ENCODE peak calls at places on chromosome 4, in four cellular contexts. P is stomach, F is psoas muscle, E is mammary epithelial cell. I is an unnamed sample.

GRCh38 chr4:8333726-8334460 is 64.3 kb downstream of the HTRA3 start:
- DNase-seq in P (peak), F (no peak), E (no peak), I (no peak)

GRCh38 chr4:127486248-127486647 is 146.5 kb upstream of the INTU start:
- DNase-seq in P (no peak), F (no peak), E (no peak), I (no peak)

GRCh38 chr4:151031831-151032605 is 16.9 kb upstream of the LRBA start:
- DNase-seq in P (no peak), F (no peak), E (peak), I (no peak)

GRCh38 chr4:10461850-10462400 is 4.7 kb upstream of the ZNF518B start:
- DNase-seq in P (no peak), F (no peak), E (no peak), I (no peak)

GRCh38 chr4:47010347-47011188 is 17.2 kb upstream of the GABRA4 start:
- DNase-seq in P (no peak), F (no peak), E (no peak), I (no peak)

GRCh38 chr4:2939383-2940243 is 23.6 kb downstream of the NOP14 start:
- DNase-seq in P (peak), F (peak), E (no peak), I (no peak)

GRCh38 chr4:174526731-174527130 is 4.4 kb upstream of the HPGD start:
- DNase-seq in P (no peak), F (no peak), E (no peak), I (no peak)

GRCh38 chr4:36187723-36188333 is 56.5 kb downstream of the ARAP2 start:
- DNase-seq in P (no peak), F (no peak), E (peak), I (no peak)

GRCh38 chr4:3827616-3828492 is 61.7 kb downstream of the ADRA2C start:
- DNase-seq in P (peak), F (peak), E (no peak), I (no peak)

GRCh38 chr4:152257601-152258066 is 278.3 kb downstream of the FBXW7 start:
- DNase-seq in P (no peak), F (no peak), E (no peak), I (no peak)

GRCh38 chr4:150960818-150961217 is 54.3 kb downstream of the LRBA start:
- DNase-seq in P (peak), F (no peak), E (peak), I (no peak)

GRCh38 chr4:39044947-39045734 is 12.9 kb upstream of the TMEM156 start:
- DNase-seq in P (peak), F (peak), E (peak), I (no peak)

GRCh38 chr4:23022032-23022431 is 329.3 kb downstream of the GBA3 start:
- DNase-seq in P (no peak), F (no peak), E (peak), I (no peak)

GRCh38 chr4:61427818-61428495 is 227.8 kb downstream of the ADGRL3 start:
- DNase-seq in P (no peak), F (no peak), E (peak), I (no peak)

GRCh38 chr4:145732416-145732815 is 52.5 kb downstream of the C4orf51 start:
- DNase-seq in P (no peak), F (no peak), E (no peak), I (no peak)

GRCh38 chr4:4889781-4890180 is 30.3 kb downstream of the MSX1 start:
- DNase-seq in P (no peak), F (no peak), E (no peak), I (no peak)
- TF ChIP-seq CTCF in P (no peak), F (no peak), E (no peak), I (no peak)

GRCh38 chr4:30717208-30718020 is 2.8 kb upstream of the PCDH7 start:
- DNase-seq in P (peak), F (peak), E (peak), I (no peak)

GRCh38 chr4:30714408-30715031 is 5.6 kb upstream of the PCDH7 start:
- DNase-seq in P (peak), F (no peak), E (peak), I (no peak)

GRCh38 chr4:30718021-30718888 is 1.9 kb upstream of the PCDH7 start:
- DNase-seq in P (peak), F (peak), E (peak), I (no peak)

GRCh38 chr4:30716671-30717207 is 3.4 kb upstream of the PCDH7 start:
- DNase-seq in P (no peak), F (no peak), E (peak), I (no peak)

DNA sequence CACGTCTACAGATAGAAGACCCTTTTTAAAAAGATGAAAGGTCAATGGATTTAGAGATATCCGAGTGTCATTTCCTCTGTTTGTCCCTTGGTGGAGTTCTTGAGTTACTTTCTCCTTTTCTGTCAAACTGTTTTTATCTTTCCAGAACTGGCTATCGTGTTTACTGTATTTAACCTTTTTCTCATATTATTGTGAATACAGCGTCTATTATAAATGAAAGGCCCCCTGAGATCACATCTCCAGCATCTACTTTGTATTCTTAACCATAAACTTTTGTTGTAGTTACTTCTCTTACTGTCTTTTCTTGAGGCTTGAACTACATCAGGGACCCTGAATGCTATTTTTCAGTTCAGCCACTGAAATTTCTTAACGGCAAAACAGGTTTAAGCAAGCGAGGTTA is 4.0 kb upstream of the PCDH7 start:
- DNase-seq in P (no peak), F (no peak), E (peak), I (no peak)
- TF ChIP-seq CTCF in P (peak), F (no peak), E (peak), I (no peak)

GRCh38 chr4:140247237-140247636 is 93.3 kb upstream of the MAML3 start:
- DNase-seq in P (no peak), F (no peak), E (no peak), I (no peak)

GRCh38 chr4:140249351-140249750 is 95.4 kb upstream of the MAML3 start:
- DNase-seq in P (no peak), F (no peak), E (no peak), I (no peak)

GRCh38 chr4:140244328-140244727 is 90.3 kb upstream of the MAML3 start:
- DNase-seq in P (no peak), F (no peak), E (no peak), I (no peak)

GRCh38 chr4:140243345-140243753 is 89.4 kb upstream of the MAML3 start:
- DNase-seq in P (peak), F (no peak), E (no peak), I (no peak)

DNA sequence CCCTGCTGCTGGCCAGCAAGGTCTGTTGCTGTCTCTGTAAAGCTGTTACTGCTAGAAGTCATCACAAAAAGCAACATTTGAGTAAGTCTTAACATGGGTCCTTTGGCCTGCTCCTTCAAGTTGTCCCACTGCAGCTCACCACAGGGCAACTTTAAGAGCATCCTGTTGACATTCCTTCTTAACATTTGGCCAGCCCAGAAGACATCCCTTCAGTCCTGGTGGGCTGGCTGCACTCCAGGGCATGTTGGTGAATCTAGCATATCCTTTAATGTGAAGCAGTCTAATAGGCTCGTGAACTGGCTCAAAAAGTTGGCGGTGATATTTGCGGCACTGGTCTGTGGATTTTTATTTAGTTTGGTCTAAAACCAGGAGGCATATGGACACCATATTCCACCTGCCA is 92.2 kb upstream of the MAML3 start:
- DNase-seq in P (no peak), F (no peak), E (no peak), I (no peak)
- TF ChIP-seq CTCF in P (no peak), F (no peak), E (no peak), I (no peak)

DNA sequence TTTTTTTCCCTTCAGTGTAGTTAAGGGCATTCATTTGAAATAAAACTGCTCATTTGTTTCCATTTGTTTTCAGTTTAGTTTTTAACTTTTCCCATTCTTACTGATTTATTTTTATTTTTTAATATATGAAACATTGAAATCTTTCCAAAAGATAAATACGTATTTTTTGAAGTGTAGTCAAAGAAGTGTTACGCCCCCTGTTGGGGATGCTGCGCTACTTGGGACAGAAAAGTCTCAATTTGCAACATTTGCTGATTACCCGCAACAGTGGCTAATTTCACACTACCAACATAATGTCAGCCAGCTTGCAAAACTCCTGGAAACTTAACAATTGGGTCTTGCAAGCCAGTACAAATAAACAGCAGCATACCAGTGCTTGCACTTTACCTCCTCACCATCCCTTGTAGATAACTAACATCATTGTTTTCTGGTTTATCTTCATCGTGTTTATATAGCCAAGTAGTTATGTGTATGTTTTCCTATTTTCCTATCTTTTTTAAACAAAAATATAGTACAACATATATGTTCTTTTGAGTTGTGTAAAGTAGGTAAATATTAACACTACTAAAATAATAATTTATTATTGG is 158.6 kb downstream of the STPG2 start:
- DNase-seq in P (no peak), F (no peak), E (no peak), I (no peak)
- TF ChIP-seq CTCF in P (no peak), F (no peak), E (peak), I (no peak)

I was measured in activated B cell treated with CpG ODN at 0.5 μM for 24 hours.